ENCODE peak calls at places on chromosome 9, in four cellular contexts. Q is cardiac muscle cell, F is Peyer's patch, Y is IMR-90. S is an unnamed sample. For H3K4me1, the result is how much of the 10 kb centered on the place peaks cover.

GRCh38 chr9:135077497-135078200 is 9.8 kb upstream of the OLFM1 start:
- DNase-seq in Q (peak), F (peak), Y (no peak), S (no peak)

GRCh38 chr9:4497855-4498254 is 7.6 kb downstream of the SLC1A1 start:
- DNase-seq in Q (no peak), F (no peak), Y (peak), S (no peak)

GRCh38 chr9:99752710-99753109 is 69.0 kb upstream of the NR4A3 start:
- DNase-seq in Y (peak), Q (no peak), F (no peak), S (no peak)

GRCh38 chr9:27572918-27573698 is at the start of gene C9orf72:
- DNase-seq in F (peak), Y (peak), Q (peak), S (peak)

GRCh38 chr9:37620386-37620785 is 28.0 kb upstream of the TOMM5 start:
- DNase-seq in Y (no peak), Q (no peak), F (no peak), S (no peak)

GRCh38 chr9:35951736-35952135 is 6.2 kb downstream of the OR2S2 start:
- DNase-seq in Q (no peak), Y (peak), F (no peak), S (no peak)

GRCh38 chr9:129336130-129336528 is 158.1 kb upstream of the IER5L start:
- DNase-seq in Y (peak), Q (no peak), F (no peak), S (no peak)

GRCh38 chr9:3497406-3497805 is 28.4 kb downstream of the RFX3 start:
- DNase-seq in F (no peak), Q (no peak), Y (peak), S (no peak)

GRCh38 chr9:70421272-70422180 is 7.1 kb upstream of the KLF9 start:
- DNase-seq in Q (no peak), Y (peak), F (peak), S (peak)

GRCh38 chr9:134190232-134191121 is 26.1 kb upstream of the RNU6ATAC start:
- DNase-seq in F (peak), Y (no peak), Q (no peak), S (peak)

GRCh38 chr9:36765468-36766341 is 193.0 kb downstream of the MELK start:
- DNase-seq in Q (peak), Y (peak), F (peak), S (peak)

GRCh38 chr9:121725008-121725795 is 73.8 kb downstream of the DAB2IP start:
- DNase-seq in Y (peak), Q (peak), F (peak), S (peak)

GRCh38 chr9:108961151-108961550 is 27.0 kb downstream of the ABITRAM start:
- DNase-seq in Q (no peak), Y (no peak), F (no peak), S (no peak)

DNA sequence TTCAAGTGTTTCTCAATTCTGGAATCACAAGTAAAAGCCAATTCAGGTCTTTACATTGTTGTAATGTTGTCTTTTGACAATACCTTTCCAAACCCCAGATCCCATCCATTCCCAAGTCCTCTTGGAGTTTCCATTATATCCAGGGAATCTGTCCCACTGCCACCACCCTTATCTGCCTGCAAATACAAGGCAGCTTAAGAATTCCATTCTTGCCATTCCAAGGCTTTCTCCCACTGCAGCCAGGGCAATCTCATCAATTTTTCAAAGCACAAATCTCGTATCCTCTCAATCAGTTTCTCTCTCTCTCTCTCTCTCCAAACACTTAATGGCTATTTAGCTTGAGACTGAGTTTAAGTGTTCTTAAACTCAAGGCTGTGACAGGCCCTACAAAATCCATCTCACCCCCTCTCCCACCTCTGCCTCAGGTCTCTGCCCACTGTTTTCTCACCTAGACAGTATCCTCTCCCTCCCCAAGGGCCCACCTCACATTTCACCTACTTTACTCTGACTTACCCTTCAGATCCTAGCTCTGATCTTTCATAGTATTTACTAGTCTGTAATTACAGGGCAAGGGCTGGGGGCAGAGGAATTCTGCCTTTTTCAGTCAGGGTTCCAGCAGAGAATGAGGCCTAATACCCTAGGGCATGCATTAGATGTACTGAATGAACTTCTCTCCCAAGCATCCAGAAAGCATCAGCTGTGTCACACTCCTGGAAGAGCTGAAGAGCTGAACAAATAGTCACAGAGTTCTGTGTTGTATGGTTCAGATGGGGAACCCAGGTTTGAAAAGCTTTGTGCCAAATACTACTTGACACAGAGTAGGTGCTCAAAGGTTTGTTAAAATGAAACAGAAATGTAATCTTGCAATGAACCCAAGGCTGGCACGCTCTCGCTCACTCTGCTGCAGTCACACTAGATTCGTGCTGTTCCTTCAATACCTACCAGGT is 46.0 kb downstream of the RAPGEF1 start:
- DNase-seq in F (no peak), Q (no peak), Y (no peak), S (no peak)
- H3K4me1 ChIP-seq in F (under half), Q (under half), Y (under half), S (half or more)

GRCh38 chr9:125268394-125269013 is 6.9 kb downstream of the GAPVD1 start:
- DNase-seq in Y (no peak), Q (no peak), F (no peak), S (no peak)
- H3K4me1 ChIP-seq in Y (under half), Q (under half), F (under half), S (under half)

GRCh38 chr9:680106-680505 is 161.4 kb upstream of the DMRT1 start:
- DNase-seq in Y (no peak), F (no peak), Q (no peak), S (no peak)
- H3K4me1 ChIP-seq in Y (under half), F (under half), Q (under half), S (under half)

GRCh38 chr9:68575821-68576220 is 35.1 kb upstream of the TMEM252 start:
- DNase-seq in Q (no peak), Y (no peak), F (no peak), S (no peak)
- H3K4me1 ChIP-seq in Q (under half), Y (under half), F (under half), S (under half)

DNA sequence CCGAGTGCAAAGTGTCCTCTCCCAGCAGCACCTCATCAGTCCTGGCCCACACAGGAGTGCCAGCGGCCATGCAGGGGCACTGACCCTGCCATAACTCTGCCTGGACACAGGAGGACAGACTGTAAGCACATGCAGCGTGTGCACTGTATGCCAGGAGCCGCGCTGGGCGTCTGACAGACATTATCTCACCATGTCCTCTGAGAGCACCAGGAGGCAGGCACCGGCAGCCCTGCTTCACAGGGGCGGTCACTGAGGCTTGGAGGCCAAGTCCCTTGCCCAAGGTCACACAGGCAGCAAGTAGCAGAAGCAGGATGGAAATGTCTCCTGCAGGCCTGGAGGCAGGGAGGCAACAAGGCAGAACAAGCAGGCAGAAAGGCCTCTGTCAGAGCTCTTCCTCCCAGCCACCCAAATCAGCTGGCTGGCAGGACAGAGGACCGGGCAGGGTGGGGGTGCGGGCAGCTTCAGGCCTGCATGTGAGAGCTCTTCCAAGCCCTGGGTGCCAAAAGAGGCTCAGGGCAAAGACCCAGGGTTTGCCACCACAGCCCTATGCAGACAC is 8.4 kb downstream of the EEIG1 start:
- DNase-seq in Y (no peak), F (no peak), Q (no peak), S (no peak)
- H3K4me1 ChIP-seq in Y (half or more), F (half or more), Q (half or more), S (half or more)

DNA sequence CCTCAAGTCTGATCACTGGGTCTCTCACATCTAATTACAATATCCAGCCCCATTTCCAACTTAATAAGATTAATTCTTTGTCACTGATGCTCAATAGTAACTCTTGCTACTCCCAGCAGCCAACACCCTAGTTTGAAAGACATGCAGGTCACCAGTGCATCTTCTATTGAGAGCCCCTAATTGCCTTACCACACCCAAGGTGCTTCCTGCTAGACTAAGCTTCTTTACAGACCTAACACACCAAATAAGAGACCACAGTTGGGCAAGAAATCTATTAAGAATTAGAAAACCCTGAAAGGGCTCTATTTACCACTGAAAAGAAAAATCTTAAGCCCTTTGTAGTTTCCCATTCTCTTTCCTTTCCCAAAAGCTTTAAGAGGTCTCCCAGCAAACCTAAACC is 26.5 kb downstream of the ELAVL2 start:
- DNase-seq in Q (no peak), F (no peak), Y (no peak), S (no peak)
- H3K4me1 ChIP-seq in Q (under half), F (under half), Y (under half), S (under half)

GRCh38 chr9:112864982-112865381 is 25.7 kb downstream of the SLC46A2 start:
- DNase-seq in F (no peak), Y (no peak), Q (no peak), S (peak)
- H3K4me1 ChIP-seq in F (under half), Y (under half), Q (under half), S (half or more)

DNA sequence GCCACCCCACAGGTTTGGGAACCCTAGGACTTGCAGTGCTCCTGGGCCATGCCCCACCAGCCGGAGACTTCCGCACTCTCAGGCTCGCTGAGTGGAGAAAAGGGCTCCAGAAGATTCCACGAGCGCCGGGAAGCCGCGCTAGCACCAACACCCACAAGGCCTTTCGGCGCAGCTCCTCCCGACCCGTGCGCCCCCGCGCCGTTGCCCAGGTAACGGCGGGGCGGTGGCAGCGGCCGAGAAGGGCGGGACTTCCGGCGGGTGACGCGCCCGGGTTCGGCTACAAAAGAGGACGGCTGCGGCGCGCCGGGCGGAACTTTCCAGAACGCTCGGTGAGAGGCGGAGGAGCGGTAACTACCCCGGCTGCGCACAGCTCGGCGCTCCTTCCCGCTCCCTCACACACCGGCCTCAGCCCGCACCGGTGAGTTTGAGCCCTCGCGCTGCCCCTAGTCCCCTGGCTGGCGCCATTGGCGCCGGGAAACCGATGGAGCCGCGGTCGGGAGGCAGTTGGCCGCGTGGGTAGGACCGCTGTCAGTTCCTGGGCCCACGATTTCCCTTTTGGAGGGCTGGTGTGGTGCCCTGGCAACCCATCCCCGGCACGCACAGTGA is at the start of gene DNAJA1:
- DNase-seq in Q (peak), F (peak), Y (peak), S (peak)
- H3K4me1 ChIP-seq in Q (under half), F (half or more), Y (under half), S (half or more)

GRCh38 chr9:93095205-93096130 is 549 bp upstream of the CARD19 start:
- DNase-seq in Q (peak), F (peak), Y (peak), S (peak)

GRCh38 chr9:93093449-93094293 is 2.3 kb upstream of the CARD19 start:
- DNase-seq in Y (no peak), F (peak), Q (no peak), S (no peak)

GRCh38 chr9:93093081-93093448 is 3.0 kb upstream of the CARD19 start:
- DNase-seq in Q (no peak), Y (no peak), F (no peak), S (peak)

GRCh38 chr9:93096131-93096802 is at the start of gene CARD19:
- DNase-seq in F (peak), Q (no peak), Y (peak), S (no peak)

DNA sequence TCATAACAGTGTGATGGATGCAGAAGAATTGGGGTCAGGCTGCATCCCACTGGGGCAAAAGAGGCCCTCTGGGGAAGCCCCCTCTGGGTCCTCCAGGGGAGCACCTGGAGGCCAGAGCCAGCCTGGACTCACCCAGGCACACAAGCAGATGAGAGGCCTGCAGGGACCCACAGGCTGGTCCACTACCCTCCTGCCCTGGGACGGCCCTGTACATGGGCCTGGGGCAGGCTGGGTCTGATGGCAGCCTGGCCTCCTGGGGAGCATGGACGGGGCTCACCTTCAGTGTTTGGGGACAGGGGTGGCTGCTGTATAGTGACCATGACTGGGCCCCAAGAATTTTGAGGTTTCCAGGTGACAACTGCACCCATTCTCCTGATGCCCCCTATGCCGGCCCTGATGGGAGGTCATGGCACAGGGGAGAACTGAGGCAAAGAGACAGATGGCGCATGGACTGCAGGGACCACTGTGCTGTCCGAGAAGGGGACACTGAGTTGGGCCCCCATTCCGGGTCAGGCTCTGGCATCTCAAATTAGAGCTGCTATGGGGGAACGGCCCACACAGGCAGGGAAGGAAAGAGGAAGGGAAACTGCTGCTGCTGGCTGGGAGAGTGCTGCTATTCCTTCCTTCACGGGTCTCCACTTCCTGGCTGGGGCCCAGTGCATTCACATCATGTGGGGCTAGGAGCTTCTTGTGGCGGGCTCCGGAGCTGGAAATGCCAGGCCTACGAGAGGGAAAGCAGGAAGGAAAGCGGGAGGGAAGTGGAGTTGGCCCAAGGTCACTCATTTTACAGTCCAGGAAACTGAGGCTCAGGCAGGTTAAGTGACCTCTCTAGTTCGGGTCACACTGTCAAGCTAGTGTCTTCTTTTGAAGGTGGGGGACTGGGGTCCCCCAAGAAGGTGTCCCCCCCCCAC is 1.5 kb upstream of the CARD19 start:
- DNase-seq in F (peak), Y (no peak), Q (peak), S (no peak)
- H3K4me1 ChIP-seq in F (under half), Y (under half), Q (under half), S (half or more)

GRCh38 chr9:29625292-29625731 is 2052.0 kb upstream of the C9orf72 start:
- DNase-seq in Q (no peak), Y (no peak), F (no peak), S (no peak)
- H3K4me1 ChIP-seq in Q (under half), Y (under half), F (under half), S (under half)

S was measured in upper lobe of left lung.